ENCODE peak calls at places on chromosomes 1 and 21, in five cellular contexts. D is heart left ventricle, A is tibial artery, Y is AG04450, U is pancreas. O is an unnamed sample.

GRCh38 chr1:196466656-196467055 is 141.6 kb downstream of the KCNT2 start:
- DNase-seq in A (no peak), D (no peak), U (no peak), Y (peak), O (peak)

GRCh38 chr1:52542085-52542688 is 10.7 kb downstream of the TUT4 start:
- DNase-seq in Y (no peak), A (no peak), U (no peak), D (no peak), O (no peak)

GRCh38 chr21:45865106-45865835 is 116.3 kb upstream of the COL6A1 start:
- DNase-seq in D (no peak), Y (peak), U (no peak), A (no peak), O (peak)

GRCh38 chr1:160117709-160118183 is 2.2 kb downstream of the ATP1A2 start:
- DNase-seq in Y (no peak), D (no peak), U (no peak), A (peak), O (peak)

GRCh38 chr1:236129315-236129714 is 13.0 kb upstream of the GPR137B start:
- DNase-seq in U (no peak), A (no peak), D (no peak), Y (no peak), O (no peak)

GRCh38 chr1:58929667-58930325 is 145.9 kb upstream of the JUN start:
- DNase-seq in Y (no peak), U (no peak), A (no peak), D (no peak), O (no peak)

GRCh38 chr1:227869851-227870305 is 54.4 kb downstream of the PRSS38 start:
- DNase-seq in U (no peak), Y (no peak), D (no peak), A (no peak), O (peak)

GRCh38 chr1:185539277-185539943 is 194.8 kb upstream of the HMCN1 start:
- DNase-seq in D (no peak), Y (no peak), A (no peak), U (no peak), O (peak)

GRCh38 chr1:196059210-196059609 is 549.0 kb downstream of the KCNT2 start:
- DNase-seq in A (no peak), Y (no peak), U (no peak), D (no peak), O (no peak)

GRCh38 chr1:50879137-50879536 is 80.9 kb downstream of the FAF1 start:
- DNase-seq in D (no peak), U (no peak), Y (no peak), A (no peak), O (no peak)

GRCh38 chr1:157292302-157292701 is 154.1 kb upstream of the ETV3 start:
- DNase-seq in A (no peak), D (no peak), U (no peak), Y (no peak), O (no peak)

GRCh38 chr1:235822685-235823084 is 44.0 kb downstream of the LYST start:
- DNase-seq in Y (no peak), U (no peak), D (no peak), A (no peak), O (peak)

GRCh38 chr21:41167348-41168342 is at the start of gene BACE2:
- DNase-seq in U (peak), Y (peak), A (peak), D (peak), O (peak)

GRCh38 chr1:55374801-55375616 is 159.8 kb upstream of the USP24 start:
- DNase-seq in D (no peak), U (no peak), A (no peak), Y (no peak), O (peak)

GRCh38 chr21:44454747-44455523 is at the start of gene LRRC3:
- DNase-seq in D (peak), A (peak), Y (no peak), U (peak), O (peak)

GRCh38 chr1:28392027-28392652 is 22.6 kb downstream of the PHACTR4 start:
- DNase-seq in U (no peak), D (no peak), Y (peak), A (no peak), O (peak)

GRCh38 chr1:101178341-101178687 is 58.5 kb upstream of the S1PR1 start:
- DNase-seq in D (no peak), U (no peak), Y (no peak), A (no peak), O (no peak)

GRCh38 chr1:111754964-111755320 is 759 bp upstream of the DDX20 start:
- DNase-seq in Y (no peak), U (no peak), A (no peak), D (no peak), O (peak)

GRCh38 chr1:58432813-58433668 is 113.5 kb downstream of the OMA1 start:
- DNase-seq in U (no peak), D (no peak), Y (peak), A (peak), O (peak)

GRCh38 chr1:184889902-184890301 is 84.4 kb downstream of the NIBAN1 start:
- DNase-seq in D (no peak), U (no peak), A (no peak), Y (no peak), O (no peak)

GRCh38 chr1:23222331-23222730 is 5.0 kb upstream of the HTR1D start:
- DNase-seq in D (no peak), A (no peak), U (no peak), Y (no peak), O (no peak)

GRCh38 chr21:17779486-17779885 is 39.7 kb downstream of the C21orf91 start:
- DNase-seq in A (no peak), Y (no peak), D (no peak), U (no peak), O (no peak)

GRCh38 chr1:64895500-64895899 is 70.8 kb downstream of the JAK1 start:
- DNase-seq in A (no peak), U (no peak), D (no peak), Y (no peak), O (no peak)

DNA sequence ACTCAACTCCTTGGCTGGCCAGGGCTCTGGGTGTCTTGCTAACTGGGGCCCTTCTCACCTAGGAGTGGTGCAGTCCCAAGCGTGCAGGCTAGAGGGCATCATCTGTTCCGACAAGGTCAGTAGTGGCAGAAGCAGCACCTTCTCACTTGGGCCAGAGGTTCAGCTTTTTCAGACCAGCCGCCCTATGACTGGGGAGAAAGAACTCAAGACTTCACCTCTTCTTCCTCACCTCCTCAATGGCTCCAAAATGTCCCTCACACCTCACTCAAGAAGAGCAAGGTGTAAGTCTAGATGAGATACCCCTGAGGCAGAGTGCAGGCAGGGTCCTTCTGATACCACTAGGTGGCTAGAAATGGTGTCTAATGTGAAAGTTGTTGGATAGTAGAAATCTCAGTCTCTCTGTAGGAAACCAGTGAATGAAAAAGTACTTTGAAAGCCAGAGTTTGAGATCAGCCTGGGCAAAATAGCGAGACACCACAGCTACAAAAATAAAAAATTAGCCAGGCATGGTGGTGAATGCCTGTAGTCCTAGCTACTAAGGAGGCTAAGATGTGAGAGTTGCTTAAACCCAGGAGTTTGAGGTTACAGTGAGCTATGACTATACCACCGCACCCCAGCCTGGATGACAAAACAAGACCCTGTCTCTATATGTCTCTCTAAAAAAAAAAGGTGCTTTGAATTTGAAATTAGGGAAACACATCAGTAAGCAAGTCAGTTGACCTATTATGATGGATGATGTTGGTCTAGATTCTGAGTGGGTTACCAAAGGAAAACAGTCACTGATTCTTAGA is 8.6 kb upstream of the IL20 start:
- DNase-seq in D (no peak), A (no peak), U (no peak), Y (no peak), O (no peak)
- TF ChIP-seq CTCF in D (no peak), A (no peak), U (no peak), Y (peak), O (peak)

GRCh38 chr1:2212542-2213491 is 15.3 kb upstream of the SKI start:
- DNase-seq in U (peak), D (peak), A (peak), Y (peak), O (peak)
- H3K4me3 ChIP-seq in U (peak), D (peak), A (peak), Y (peak), O (peak)

GRCh38 chr1:118866330-118866729 is 121.8 kb downstream of the TBX15 start:
- DNase-seq in D (no peak), U (no peak), Y (no peak), A (no peak), O (no peak)
- TF ChIP-seq CTCF in D (no peak), U (no peak), Y (no peak), A (no peak), O (no peak)

DNA sequence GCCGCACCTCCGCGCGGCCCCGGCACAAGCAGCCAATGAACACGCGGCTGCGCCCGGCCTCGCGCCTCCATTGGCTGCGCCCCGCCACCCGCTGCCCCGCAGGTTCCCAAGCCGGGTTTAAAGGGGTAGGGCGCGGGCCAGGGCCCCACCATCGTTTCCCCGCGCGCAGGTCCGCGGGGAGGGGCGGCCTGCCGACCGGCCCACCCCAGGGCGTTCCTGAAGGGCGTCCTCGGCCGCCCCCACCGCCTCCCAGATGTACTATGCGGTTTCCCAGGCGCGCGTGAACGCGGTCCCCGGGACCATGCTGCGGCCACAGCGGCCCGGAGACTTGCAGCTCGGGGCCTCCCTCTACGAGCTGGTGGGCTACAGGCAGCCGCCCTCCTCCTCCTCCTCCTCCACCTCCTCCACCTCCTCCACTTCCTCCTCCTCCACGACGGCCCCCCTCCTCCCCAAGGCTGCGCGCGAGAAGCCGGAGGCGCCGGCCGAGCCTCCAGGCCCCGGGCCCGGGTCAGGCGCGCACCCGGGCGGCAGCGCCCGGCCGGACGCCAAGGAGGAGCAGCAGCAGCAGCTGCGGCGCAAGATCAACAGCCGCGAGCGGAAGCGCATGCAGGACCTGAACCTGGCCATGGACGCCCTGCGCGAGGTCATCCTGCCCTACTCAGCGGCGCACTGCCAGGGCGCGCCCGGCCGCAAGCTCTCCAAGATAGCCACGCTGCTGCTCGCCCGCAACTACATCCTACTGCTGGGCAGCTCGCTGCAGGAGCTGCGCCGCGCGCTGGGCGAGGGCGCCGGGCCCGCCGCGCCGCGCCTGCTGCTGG is at the start of gene OLIG1:
- DNase-seq in A (no peak), Y (no peak), U (no peak), D (peak), O (peak)
- H3K4me3 ChIP-seq in A (no peak), Y (no peak), U (peak), D (peak), O (no peak)

DNA sequence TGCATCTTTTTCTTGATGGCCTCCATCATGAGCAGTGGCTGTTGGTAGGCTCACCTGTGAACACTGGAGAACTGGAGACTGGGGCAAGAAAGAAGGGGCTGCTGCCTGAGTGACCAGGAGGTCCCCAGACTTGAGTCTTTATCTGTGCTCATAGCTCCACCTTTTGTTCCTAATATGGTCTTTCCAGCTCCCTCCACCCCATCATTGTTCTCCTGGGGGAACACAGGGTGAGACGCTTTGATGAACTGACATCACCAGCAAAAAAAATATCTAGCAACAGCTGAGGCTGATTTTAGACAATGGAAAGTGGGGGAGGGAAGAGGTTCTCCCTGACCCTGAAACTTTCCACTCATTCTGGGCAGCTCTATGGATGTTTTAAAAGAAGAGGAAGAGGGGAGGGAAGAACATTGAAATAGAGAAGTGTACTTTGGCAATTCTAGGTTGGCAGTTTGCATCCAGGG is at the start of gene TPM3:
- DNase-seq in Y (no peak), U (no peak), D (no peak), A (peak), O (no peak)
- TF ChIP-seq CTCF in Y (no peak), U (no peak), D (no peak), A (no peak), O (no peak)

GRCh38 chr1:183842817-183843187 is 37.9 kb downstream of the RGL1 start:
- DNase-seq in Y (no peak), U (no peak), A (no peak), D (no peak), O (no peak)
- H3K4me3 ChIP-seq in Y (peak), U (no peak), A (peak), D (peak), O (peak)

DNA sequence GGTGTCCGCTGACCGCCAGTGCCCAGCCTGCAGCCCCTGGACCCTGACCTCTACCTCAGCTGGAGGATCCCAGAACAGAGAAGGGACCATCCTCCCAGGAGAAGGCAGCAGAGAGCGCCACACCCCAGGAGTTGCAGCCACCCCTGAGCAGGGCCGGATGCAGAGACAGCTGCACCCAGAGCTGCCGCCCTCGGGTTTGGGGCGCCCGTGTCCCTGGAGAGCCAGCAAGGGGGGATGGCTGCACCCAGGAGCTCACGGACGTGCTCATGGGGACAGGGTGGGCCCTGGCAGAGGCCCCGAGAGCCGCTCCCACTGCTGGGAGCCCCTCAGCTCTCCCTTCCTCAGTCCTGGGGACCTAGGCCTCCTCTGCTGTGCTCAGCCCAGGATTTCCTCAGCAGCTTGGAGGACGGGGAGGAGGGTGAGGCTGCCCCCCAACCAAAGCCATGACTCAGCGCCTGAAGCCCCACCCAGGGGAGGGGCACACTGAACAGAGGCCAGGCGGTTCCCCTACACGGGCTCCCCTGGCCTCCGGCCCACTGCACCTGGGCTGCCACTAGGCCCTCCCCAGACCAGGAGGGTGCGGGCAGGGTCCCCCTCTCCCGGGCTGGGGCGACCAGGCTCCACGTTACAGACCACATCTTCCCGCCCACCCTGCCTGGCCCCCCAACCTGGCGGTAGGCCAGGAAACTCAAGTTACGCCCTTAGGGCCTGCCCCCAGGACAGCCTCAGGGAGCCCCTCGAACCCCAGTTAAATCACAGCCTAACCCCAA is 2.2 kb downstream of the ACAP3 start:
- DNase-seq in Y (peak), U (no peak), A (peak), D (peak), O (peak)
- TF ChIP-seq CTCF in Y (no peak), U (no peak), A (no peak), D (no peak), O (peak)

GRCh38 chr1:172180886-172181285 is 239.6 kb upstream of the C1orf105 start:
- DNase-seq in A (peak), Y (no peak), U (no peak), D (peak), O (peak)
- H3K4me3 ChIP-seq in A (peak), Y (peak), U (no peak), D (peak), O (peak)

GRCh38 chr1:35557118-35557610 is at the start of gene KIAA0319L:
- DNase-seq in U (peak), A (peak), D (peak), Y (no peak), O (peak)

GRCh38 chr1:35557611-35558373 is at the start of gene NCDN:
- DNase-seq in U (peak), A (peak), Y (peak), D (peak), O (peak)

GRCh38 chr1:35559317-35559944 is 1.8 kb downstream of the NCDN start:
- DNase-seq in D (no peak), Y (no peak), U (no peak), A (no peak), O (no peak)

GRCh38 chr1:35560256-35561225 is 2.9 kb downstream of the NCDN start:
- DNase-seq in A (peak), D (peak), U (peak), Y (no peak), O (peak)

GRCh38 chr1:35558374-35559316 is 1.0 kb downstream of the NCDN start:
- DNase-seq in U (no peak), D (no peak), Y (no peak), A (no peak), O (no peak)
- TF ChIP-seq CTCF in U (no peak), D (no peak), Y (peak), A (no peak), O (no peak)

DNA sequence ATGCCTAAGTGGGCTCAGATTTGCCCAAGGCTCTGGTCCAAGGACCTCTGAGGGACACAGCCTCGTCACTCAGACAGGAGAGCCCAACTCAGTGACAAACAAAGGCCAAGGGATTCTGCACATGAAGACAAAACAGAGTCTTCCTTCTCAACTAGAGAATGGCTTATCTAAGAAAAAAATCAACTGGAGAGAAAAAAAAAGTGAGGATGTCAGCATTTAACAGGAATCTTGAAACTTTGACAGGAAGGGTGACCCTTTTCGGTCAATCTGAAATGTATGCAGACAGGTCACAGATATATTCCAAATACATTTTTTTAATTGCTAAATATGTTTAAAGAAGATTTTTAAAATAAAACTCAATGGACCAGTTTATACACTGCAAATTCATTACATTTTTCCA is 154.5 kb downstream of the ETS2 start:
- DNase-seq in Y (no peak), U (no peak), D (no peak), A (no peak), O (no peak)
- H3K4me3 ChIP-seq in Y (no peak), U (no peak), D (no peak), A (no peak), O (no peak)

O was measured in AG10803.